ENCODE peak calls at places on chromosomes 16 and 17, in ten cellular contexts. N is left ventricle myocardium inferior; F is A549; Z is breast epithelium; Q is H9; V is stomach; U is right lobe of liver; P is heart left ventricle; S is CD8-positive, alpha-beta T cell; R is Peyer's patch. G is an unnamed sample.

GRCh38 chr17:8488931-8489330 is 53.2 kb downstream of the NDEL1 start:
- DNase-seq in N (peak; percentile 48), F (no peak), Z (no peak), Q (no peak), V (no peak), U (no peak), P (peak; percentile 68), S (no peak), R (no peak), G (peak; percentile 41)

GRCh38 chr16:14569213-14569612 is 60.8 kb downstream of the PARN start:
- DNase-seq in N (no peak), F (no peak), Z (no peak), Q (no peak), V (no peak), U (no peak), P (no peak), S (no peak), R (no peak), G (no peak)

GRCh38 chr17:56676807-56677206 is 83.3 kb downstream of the NOG start:
- DNase-seq in N (no peak), F (no peak), Z (no peak), Q (no peak), V (no peak), U (no peak), P (no peak), S (no peak), R (no peak), G (no peak)

GRCh38 chr16:4003576-4003975 is 112.7 kb downstream of the ADCY9 start:
- DNase-seq in N (no peak), F (no peak), Z (no peak), Q (no peak), V (no peak), U (no peak), P (no peak), S (no peak), R (no peak), G (no peak)

GRCh38 chr16:28845173-28846079 is 722 bp downstream of the TUFM start:
- DNase-seq in N (no peak), F (peak; percentile 48), Z (no peak), Q (no peak), V (peak; percentile 61), U (no peak), P (no peak), S (no peak), R (no peak), G (no peak)

GRCh38 chr16:72013888-72014538 is 5.5 kb downstream of the DHODH start:
- DNase-seq in N (peak; percentile 41), F (no peak), Z (no peak), Q (no peak), V (no peak), U (peak; percentile 61), P (peak; percentile 55), S (no peak), R (no peak), G (no peak)

GRCh38 chr16:81632392-81633146 is 146.5 kb upstream of the PLCG2 start:
- DNase-seq in N (no peak), F (peak; percentile 60), Z (no peak), Q (no peak), V (peak; percentile 49), U (no peak), P (no peak), S (peak; percentile 69), R (peak; percentile 34), G (no peak)

GRCh38 chr17:10727192-10727591 is 2.6 kb downstream of the TMEM220 start:
- DNase-seq in N (no peak), F (no peak), Z (no peak), Q (no peak), V (no peak), U (no peak), P (no peak), S (no peak), R (no peak), G (no peak)

GRCh38 chr17:63859257-63859656 is 14.2 kb downstream of the CSH2 start:
- DNase-seq in N (no peak), F (no peak), Z (no peak), Q (no peak), V (no peak), U (no peak), P (no peak), S (no peak), R (no peak), G (no peak)

GRCh38 chr17:4246674-4247073 is 17.1 kb downstream of the ANKFY1 start:
- DNase-seq in N (no peak), F (no peak), Z (no peak), Q (no peak), V (no peak), U (no peak), P (no peak), S (no peak), R (no peak), G (no peak)
- H3K27ac ChIP-seq in N (no peak overlapping the region), F (no peak overlapping the region), Z (peak overlapping the region; percentile 80), Q (no peak overlapping the region), V (no peak overlapping the region), U (no peak overlapping the region), P (no peak overlapping the region), S (no peak overlapping the region), R (no peak overlapping the region), G (no peak overlapping the region)

GRCh38 chr16:34758835-34759234 is 1299.4 kb downstream of the TP53TG3F start:
- DNase-seq in N (no peak), F (no peak), Z (no peak), Q (no peak), V (no peak), U (no peak), P (no peak), S (no peak), R (no peak), G (no peak)
- H3K9me3 ChIP-seq in N (peaks cover 100% of the 10 kb centered on the region), F (peaks cover 3% of the 10 kb centered on the region), Z (peaks cover 95% of the 10 kb centered on the region), Q (peaks cover 100% of the 10 kb centered on the region), V (peaks cover 100% of the 10 kb centered on the region), U (no peaks in the 10 kb centered on the region), P (no peaks in the 10 kb centered on the region), S (no peaks in the 10 kb centered on the region), R (peaks cover 44% of the 10 kb centered on the region), G (peaks cover 30% of the 10 kb centered on the region)

DNA sequence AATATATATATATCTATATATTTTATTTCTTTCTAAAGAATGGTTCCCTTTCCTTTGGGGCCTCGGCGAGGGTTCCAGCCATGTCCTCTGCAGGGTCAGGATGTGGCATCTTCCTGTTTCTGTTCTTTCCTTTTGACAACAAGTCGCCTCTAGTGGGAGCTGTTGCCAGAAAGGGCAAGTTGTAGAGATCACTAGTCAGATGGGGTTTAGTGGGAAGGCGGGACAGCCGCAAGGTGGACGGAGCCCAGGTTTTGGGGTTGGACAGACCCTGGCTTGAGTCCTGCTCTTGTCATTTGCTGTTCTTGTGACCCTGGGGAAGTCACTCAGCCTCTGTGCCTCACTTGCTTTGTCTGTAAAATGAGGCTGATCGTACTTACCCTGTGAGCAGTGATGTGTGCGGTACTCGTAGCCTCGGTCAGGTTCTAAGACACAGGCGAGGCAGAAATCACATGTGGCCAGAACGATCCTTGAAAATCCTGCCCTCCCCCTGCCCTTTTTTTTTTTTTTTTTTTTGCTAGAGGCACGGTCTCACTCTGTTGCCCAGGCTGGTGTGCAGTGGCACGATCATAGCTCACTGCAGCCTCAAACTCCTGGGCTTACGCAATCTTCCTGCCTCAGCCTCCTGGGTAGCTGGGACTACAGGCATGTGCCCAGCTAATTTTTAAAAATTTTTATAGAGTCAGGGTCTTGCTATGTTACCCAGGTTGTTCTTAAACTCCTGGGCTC is 80.1 kb downstream of the ABCC6 start:
- DNase-seq in N (no peak), F (peak; percentile 69), Z (no peak), Q (peak; percentile 64), V (no peak), U (no peak), P (no peak), S (no peak), R (peak; percentile 26), G (no peak)
- TF ChIP-seq CTCF in N (peak; percentile 32), F (peak; percentile 41), Z (no peak), Q (peak; percentile 71), V (no peak), U (peak; percentile 40), P (no peak), S (no peak), R (no peak), G (no peak)

GRCh38 chr17:59406808-59407381 is 75.4 kb downstream of the YPEL2 start:
- DNase-seq in N (no peak), F (no peak), Z (no peak), Q (no peak), V (no peak), U (no peak), P (no peak), S (no peak), R (no peak), G (no peak)
- H3K27ac ChIP-seq in N (peak overlapping the region; percentile 69), F (no peak overlapping the region), Z (no peak overlapping the region), Q (no peak overlapping the region), V (peak overlapping the region; percentile 20), U (no peak overlapping the region), P (peak overlapping the region; percentile 75), S (no peak overlapping the region), R (no peak overlapping the region), G (no peak overlapping the region)